ENCODE peak calls at places on chromosomes 12 and 14, in seven cellular contexts. One of them, this sample, is unnamed. For H3K9me3, the result is how much of the 10 kb centered on the place peaks cover.

GRCh38 chr12:2826721-2827515 is 7.9 kb downstream of the NRIP2 start:
- DNase-seq in adipocyte: no peak
- DNase-seq in fibroblast of lung: peak
- DNase-seq in spleen: no peak
- DNase-seq in IMR-90: no peak
- DNase-seq in right cardiac atrium: no peak
- DNase-seq in small intestine: no peak
- DNase-seq in this sample: no peak

GRCh38 chr14:20548414-20549158 is 12.3 kb downstream of the RNASE9 start:
- DNase-seq in adipocyte: no peak
- DNase-seq in fibroblast of lung: no peak
- DNase-seq in spleen: no peak
- DNase-seq in IMR-90: no peak
- DNase-seq in right cardiac atrium: no peak
- DNase-seq in small intestine: no peak
- DNase-seq in this sample: no peak

GRCh38 chr14:85359505-85359904 is 170.4 kb upstream of the FLRT2 start:
- DNase-seq in adipocyte: no peak
- DNase-seq in fibroblast of lung: no peak
- DNase-seq in spleen: no peak
- DNase-seq in IMR-90: no peak
- DNase-seq in right cardiac atrium: no peak
- DNase-seq in small intestine: no peak
- DNase-seq in this sample: no peak

GRCh38 chr12:107660230-107660629 is 25.4 kb upstream of the PWP1 start:
- DNase-seq in adipocyte: no peak
- DNase-seq in fibroblast of lung: no peak
- DNase-seq in spleen: no peak
- DNase-seq in IMR-90: no peak
- DNase-seq in right cardiac atrium: no peak
- DNase-seq in small intestine: no peak
- DNase-seq in this sample: no peak

GRCh38 chr12:14849664-14850063 is 6.3 kb upstream of the ART4 start:
- DNase-seq in adipocyte: peak
- DNase-seq in fibroblast of lung: peak
- DNase-seq in spleen: no peak
- DNase-seq in IMR-90: peak
- DNase-seq in right cardiac atrium: no peak
- DNase-seq in small intestine: no peak
- DNase-seq in this sample: no peak

GRCh38 chr12:48043771-48044170 is 39.5 kb upstream of the COL2A1 start:
- DNase-seq in adipocyte: no peak
- DNase-seq in fibroblast of lung: no peak
- DNase-seq in spleen: no peak
- DNase-seq in IMR-90: no peak
- DNase-seq in right cardiac atrium: no peak
- DNase-seq in small intestine: no peak
- DNase-seq in this sample: no peak

GRCh38 chr14:105492051-105492965 is 1.3 kb downstream of the TEDC1 start:
- DNase-seq in adipocyte: no peak
- DNase-seq in fibroblast of lung: no peak
- DNase-seq in spleen: peak
- DNase-seq in IMR-90: no peak
- DNase-seq in right cardiac atrium: peak
- DNase-seq in small intestine: no peak
- DNase-seq in this sample: no peak

GRCh38 chr12:78210894-78211302 is 380.2 kb downstream of the NAV3 start:
- DNase-seq in adipocyte: peak
- DNase-seq in fibroblast of lung: peak
- DNase-seq in spleen: no peak
- DNase-seq in IMR-90: peak
- DNase-seq in right cardiac atrium: no peak
- DNase-seq in small intestine: no peak
- DNase-seq in this sample: no peak

GRCh38 chr12:27844427-27845090 is 64.5 kb upstream of the MANSC4 start:
- DNase-seq in adipocyte: peak
- DNase-seq in fibroblast of lung: peak
- DNase-seq in spleen: no peak
- DNase-seq in IMR-90: peak
- DNase-seq in right cardiac atrium: peak
- DNase-seq in small intestine: no peak
- DNase-seq in this sample: no peak

GRCh38 chr14:66233571-66233970 is 252.6 kb upstream of the CCDC196 start:
- DNase-seq in adipocyte: no peak
- DNase-seq in fibroblast of lung: no peak
- DNase-seq in spleen: no peak
- DNase-seq in IMR-90: no peak
- DNase-seq in right cardiac atrium: no peak
- DNase-seq in small intestine: no peak
- DNase-seq in this sample: no peak

GRCh38 chr14:85178869-85179268 is 351.1 kb upstream of the FLRT2 start:
- DNase-seq in adipocyte: no peak
- DNase-seq in fibroblast of lung: no peak
- DNase-seq in spleen: no peak
- DNase-seq in IMR-90: no peak
- DNase-seq in right cardiac atrium: no peak
- DNase-seq in small intestine: no peak
- DNase-seq in this sample: no peak

GRCh38 chr14:86654558-86655184 is 1124.7 kb downstream of the FLRT2 start:
- DNase-seq in adipocyte: peak
- DNase-seq in fibroblast of lung: peak
- DNase-seq in spleen: no peak
- DNase-seq in IMR-90: peak
- DNase-seq in right cardiac atrium: peak
- DNase-seq in small intestine: peak
- DNase-seq in this sample: no peak

GRCh38 chr14:36944307-36945010 is 227.9 kb downstream of the SLC25A21 start:
- DNase-seq in adipocyte: peak
- DNase-seq in fibroblast of lung: peak
- DNase-seq in spleen: no peak
- DNase-seq in IMR-90: peak
- DNase-seq in right cardiac atrium: no peak
- DNase-seq in small intestine: no peak
- DNase-seq in this sample: peak

GRCh38 chr12:123532808-123533649 is 490 bp downstream of the RILPL1 start:
- DNase-seq in adipocyte: peak
- DNase-seq in fibroblast of lung: peak
- DNase-seq in spleen: peak
- DNase-seq in IMR-90: peak
- DNase-seq in right cardiac atrium: peak
- DNase-seq in small intestine: no peak
- DNase-seq in this sample: no peak

GRCh38 chr14:55052259-55052930 is 948 bp downstream of the MAPK1IP1L start:
- DNase-seq in adipocyte: peak
- DNase-seq in fibroblast of lung: peak
- DNase-seq in spleen: no peak
- DNase-seq in IMR-90: peak
- DNase-seq in right cardiac atrium: no peak
- DNase-seq in small intestine: no peak
- DNase-seq in this sample: no peak

GRCh38 chr14:101442451-101442850 is 118.8 kb upstream of the DIO3 start:
- DNase-seq in adipocyte: no peak
- DNase-seq in fibroblast of lung: peak
- DNase-seq in spleen: peak
- DNase-seq in IMR-90: no peak
- DNase-seq in right cardiac atrium: no peak
- DNase-seq in small intestine: peak
- DNase-seq in this sample: no peak

GRCh38 chr12:124130717-124131670 is 158.0 kb downstream of the ZNF664 start:
- DNase-seq in adipocyte: no peak
- DNase-seq in fibroblast of lung: no peak
- DNase-seq in spleen: no peak
- DNase-seq in IMR-90: no peak
- DNase-seq in right cardiac atrium: no peak
- DNase-seq in small intestine: peak
- DNase-seq in this sample: no peak

GRCh38 chr12:91043408-91043807 is 14.4 kb downstream of the KERA start:
- DNase-seq in adipocyte: no peak
- DNase-seq in fibroblast of lung: no peak
- DNase-seq in spleen: no peak
- DNase-seq in IMR-90: no peak
- DNase-seq in right cardiac atrium: no peak
- DNase-seq in small intestine: no peak
- DNase-seq in this sample: no peak

GRCh38 chr12:12701457-12701856 is 5.5 kb upstream of the GPR19 start:
- DNase-seq in adipocyte: no peak
- DNase-seq in fibroblast of lung: no peak
- DNase-seq in spleen: no peak
- DNase-seq in IMR-90: no peak
- DNase-seq in right cardiac atrium: no peak
- DNase-seq in small intestine: no peak
- DNase-seq in this sample: no peak

GRCh38 chr12:87467893-87468292 is 561.3 kb downstream of the C12orf50 start:
- DNase-seq in adipocyte: no peak
- DNase-seq in fibroblast of lung: no peak
- DNase-seq in spleen: no peak
- DNase-seq in IMR-90: no peak
- DNase-seq in right cardiac atrium: no peak
- DNase-seq in small intestine: no peak
- DNase-seq in this sample: no peak

GRCh38 chr12:111393700-111394275 is 11.9 kb upstream of the SH2B3 start:
- DNase-seq in adipocyte: no peak
- DNase-seq in fibroblast of lung: no peak
- DNase-seq in spleen: peak
- DNase-seq in IMR-90: peak
- DNase-seq in right cardiac atrium: peak
- DNase-seq in small intestine: no peak
- DNase-seq in this sample: no peak

GRCh38 chr12:111394480-111394879 is 11.2 kb upstream of the SH2B3 start:
- DNase-seq in adipocyte: no peak
- DNase-seq in fibroblast of lung: no peak
- DNase-seq in spleen: no peak
- DNase-seq in IMR-90: no peak
- DNase-seq in right cardiac atrium: no peak
- DNase-seq in small intestine: no peak
- DNase-seq in this sample: no peak

GRCh38 chr12:111398530-111398929 is 7.2 kb upstream of the SH2B3 start:
- DNase-seq in adipocyte: no peak
- DNase-seq in fibroblast of lung: no peak
- DNase-seq in spleen: no peak
- DNase-seq in IMR-90: no peak
- DNase-seq in right cardiac atrium: no peak
- DNase-seq in small intestine: no peak
- DNase-seq in this sample: no peak

GRCh38 chr12:111396726-111397445 is 8.8 kb upstream of the SH2B3 start:
- DNase-seq in adipocyte: peak
- DNase-seq in fibroblast of lung: peak
- DNase-seq in spleen: peak
- DNase-seq in IMR-90: peak
- DNase-seq in right cardiac atrium: peak
- DNase-seq in small intestine: peak
- DNase-seq in this sample: peak

GRCh38 chr12:111395557-111396187 is 10.1 kb upstream of the SH2B3 start:
- DNase-seq in adipocyte: no peak
- DNase-seq in fibroblast of lung: no peak
- DNase-seq in spleen: no peak
- DNase-seq in IMR-90: no peak
- DNase-seq in right cardiac atrium: no peak
- DNase-seq in small intestine: no peak
- DNase-seq in this sample: no peak
- H3K9me3 ChIP-seq in adipocyte: under half
- H3K9me3 ChIP-seq in fibroblast of lung: under half
- H3K9me3 ChIP-seq in spleen: under half
- H3K9me3 ChIP-seq in IMR-90: under half
- H3K9me3 ChIP-seq in right cardiac atrium: under half
- H3K9me3 ChIP-seq in small intestine: under half
- H3K9me3 ChIP-seq in this sample: under half

GRCh38 chr14:91410781-91411536 is 6.7 kb downstream of the CCDC88C start:
- DNase-seq in adipocyte: no peak
- DNase-seq in fibroblast of lung: no peak
- DNase-seq in spleen: peak
- DNase-seq in IMR-90: no peak
- DNase-seq in right cardiac atrium: no peak
- DNase-seq in small intestine: no peak
- DNase-seq in this sample: no peak

GRCh38 chr14:91414475-91415342 is 2.9 kb downstream of the CCDC88C start:
- DNase-seq in adipocyte: no peak
- DNase-seq in fibroblast of lung: no peak
- DNase-seq in spleen: no peak
- DNase-seq in IMR-90: no peak
- DNase-seq in right cardiac atrium: no peak
- DNase-seq in small intestine: peak
- DNase-seq in this sample: no peak

GRCh38 chr14:91412939-91413338 is 4.7 kb downstream of the CCDC88C start:
- DNase-seq in adipocyte: no peak
- DNase-seq in fibroblast of lung: no peak
- DNase-seq in spleen: no peak
- DNase-seq in IMR-90: no peak
- DNase-seq in right cardiac atrium: no peak
- DNase-seq in small intestine: no peak
- DNase-seq in this sample: no peak

GRCh38 chr14:91415794-91416743 is 1.6 kb downstream of the CCDC88C start:
- DNase-seq in adipocyte: no peak
- DNase-seq in fibroblast of lung: peak
- DNase-seq in spleen: peak
- DNase-seq in IMR-90: no peak
- DNase-seq in right cardiac atrium: no peak
- DNase-seq in small intestine: peak
- DNase-seq in this sample: no peak

GRCh38 chr14:91413547-91414474 is 3.8 kb downstream of the CCDC88C start:
- DNase-seq in adipocyte: no peak
- DNase-seq in fibroblast of lung: no peak
- DNase-seq in spleen: peak
- DNase-seq in IMR-90: no peak
- DNase-seq in right cardiac atrium: no peak
- DNase-seq in small intestine: peak
- DNase-seq in this sample: no peak
- H3K4me3 ChIP-seq in adipocyte: no peak
- H3K4me3 ChIP-seq in fibroblast of lung: no peak
- H3K4me3 ChIP-seq in spleen: no peak
- H3K4me3 ChIP-seq in IMR-90: no peak
- H3K4me3 ChIP-seq in right cardiac atrium: no peak
- H3K4me3 ChIP-seq in small intestine: no peak
- H3K4me3 ChIP-seq in this sample: no peak

GRCh38 chr14:25911831-25912230 is 686.0 kb downstream of the NOVA1 start:
- DNase-seq in adipocyte: no peak
- DNase-seq in fibroblast of lung: no peak
- DNase-seq in spleen: peak
- DNase-seq in IMR-90: no peak
- DNase-seq in right cardiac atrium: no peak
- DNase-seq in small intestine: no peak
- DNase-seq in this sample: no peak
- H3K9me3 ChIP-seq in adipocyte: under half
- H3K9me3 ChIP-seq in fibroblast of lung: under half
- H3K9me3 ChIP-seq in spleen: under half
- H3K9me3 ChIP-seq in IMR-90: under half
- H3K9me3 ChIP-seq in right cardiac atrium: under half
- H3K9me3 ChIP-seq in small intestine: under half
- H3K9me3 ChIP-seq in this sample: under half

DNA sequence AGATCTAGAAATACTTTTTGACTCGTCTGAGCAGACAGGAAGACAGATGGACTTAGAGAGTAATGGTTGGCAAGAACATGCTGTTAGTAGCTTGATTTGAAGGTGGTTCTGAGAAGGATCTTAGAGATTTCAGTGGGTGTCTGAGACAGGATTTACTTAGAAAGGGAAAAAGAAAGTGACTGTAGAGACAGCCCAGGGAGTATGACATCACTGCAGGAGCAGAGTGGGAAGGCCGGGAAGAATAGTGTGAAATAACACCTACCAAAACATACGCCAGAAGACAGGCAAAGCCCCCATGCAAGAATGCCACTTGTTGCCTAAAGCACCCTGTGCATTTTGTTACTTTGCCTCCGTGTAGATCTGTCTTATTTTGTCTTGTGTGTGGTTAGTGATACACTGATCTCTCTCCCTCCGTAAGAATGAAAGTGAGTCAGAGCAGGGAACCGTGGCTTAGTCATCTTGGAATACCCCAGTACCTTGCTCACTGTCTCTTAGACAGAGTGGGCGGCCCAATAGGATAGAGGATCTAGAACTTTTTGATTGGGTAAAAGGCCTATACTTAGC is 161.3 kb upstream of the IFNG-AS1 start:
- DNase-seq in adipocyte: peak
- DNase-seq in fibroblast of lung: peak
- DNase-seq in spleen: no peak
- DNase-seq in IMR-90: peak
- DNase-seq in right cardiac atrium: no peak
- DNase-seq in small intestine: peak
- DNase-seq in this sample: peak
- H3K4me3 ChIP-seq in adipocyte: peak
- H3K4me3 ChIP-seq in fibroblast of lung: peak
- H3K4me3 ChIP-seq in spleen: no peak
- H3K4me3 ChIP-seq in IMR-90: peak
- H3K4me3 ChIP-seq in right cardiac atrium: peak
- H3K4me3 ChIP-seq in small intestine: peak
- H3K4me3 ChIP-seq in this sample: peak

This sample was measured in AG04450.